ENCODE peak calls at places on chromosomes 7 and 10, in seven cellular contexts. One of them, this sample, is unnamed.

GRCh38 chr10:7354330-7355047 is 56.3 kb downstream of the SFMBT2 start:
- DNase-seq in stimulated activated CD8-positive, alpha-beta memory T cell treated with anti-CD3 and anti-CD28 coated beads, Interleukin-15, amount 100 ng/mL, for 1 hour: no peak
- DNase-seq in A673: peak; percentile 55
- DNase-seq in neural crest cell: no peak
- DNase-seq in CMK: no peak
- DNase-seq in T47D: no peak
- DNase-seq in nephron progenitor cell: no peak
- DNase-seq in this sample: no peak

GRCh38 chr10:128779457-128779856 is 653.2 kb upstream of the MKI67 start:
- DNase-seq in nephron progenitor cell: no peak
- DNase-seq in stimulated activated CD8-positive, alpha-beta memory T cell treated with anti-CD3 and anti-CD28 coated beads, Interleukin-15, amount 100 ng/mL, for 1 hour: no peak
- DNase-seq in CMK: no peak
- DNase-seq in T47D: no peak
- DNase-seq in A673: no peak
- DNase-seq in neural crest cell: no peak
- DNase-seq in this sample: no peak

GRCh38 chr7:125930848-125931247 is 1001.2 kb upstream of the POT1 start:
- DNase-seq in neural crest cell: no peak
- DNase-seq in stimulated activated CD8-positive, alpha-beta memory T cell treated with anti-CD3 and anti-CD28 coated beads, Interleukin-15, amount 100 ng/mL, for 1 hour: no peak
- DNase-seq in nephron progenitor cell: no peak
- DNase-seq in T47D: no peak
- DNase-seq in A673: no peak
- DNase-seq in CMK: no peak
- DNase-seq in this sample: no peak

GRCh38 chr7:147245274-147245673 is 1128.7 kb downstream of the CNTNAP2 start:
- DNase-seq in CMK: no peak
- DNase-seq in A673: peak; percentile 63
- DNase-seq in T47D: peak; percentile 23
- DNase-seq in neural crest cell: peak; percentile 31
- DNase-seq in stimulated activated CD8-positive, alpha-beta memory T cell treated with anti-CD3 and anti-CD28 coated beads, Interleukin-15, amount 100 ng/mL, for 1 hour: no peak
- DNase-seq in nephron progenitor cell: peak; percentile 32
- DNase-seq in this sample: peak; percentile 70

GRCh38 chr10:91054325-91054724 is 133.4 kb upstream of the ANKRD1 start:
- DNase-seq in T47D: no peak
- DNase-seq in nephron progenitor cell: no peak
- DNase-seq in CMK: no peak
- DNase-seq in stimulated activated CD8-positive, alpha-beta memory T cell treated with anti-CD3 and anti-CD28 coated beads, Interleukin-15, amount 100 ng/mL, for 1 hour: no peak
- DNase-seq in neural crest cell: no peak
- DNase-seq in A673: no peak
- DNase-seq in this sample: peak; percentile 63

GRCh38 chr7:98556288-98556687 is 60.8 kb upstream of the NPTX2 start:
- DNase-seq in T47D: no peak
- DNase-seq in A673: no peak
- DNase-seq in CMK: no peak
- DNase-seq in neural crest cell: no peak
- DNase-seq in nephron progenitor cell: no peak
- DNase-seq in stimulated activated CD8-positive, alpha-beta memory T cell treated with anti-CD3 and anti-CD28 coated beads, Interleukin-15, amount 100 ng/mL, for 1 hour: no peak
- DNase-seq in this sample: no peak

GRCh38 chr7:33632840-33633239 is 272.5 kb upstream of the BMPER start:
- DNase-seq in nephron progenitor cell: no peak
- DNase-seq in stimulated activated CD8-positive, alpha-beta memory T cell treated with anti-CD3 and anti-CD28 coated beads, Interleukin-15, amount 100 ng/mL, for 1 hour: no peak
- DNase-seq in T47D: no peak
- DNase-seq in CMK: no peak
- DNase-seq in A673: no peak
- DNase-seq in neural crest cell: no peak
- DNase-seq in this sample: no peak

GRCh38 chr10:124152139-124152780 is 58.9 kb upstream of the CHST15 start:
- DNase-seq in stimulated activated CD8-positive, alpha-beta memory T cell treated with anti-CD3 and anti-CD28 coated beads, Interleukin-15, amount 100 ng/mL, for 1 hour: no peak
- DNase-seq in T47D: no peak
- DNase-seq in nephron progenitor cell: no peak
- DNase-seq in CMK: no peak
- DNase-seq in neural crest cell: no peak
- DNase-seq in A673: peak; percentile 26
- DNase-seq in this sample: peak; percentile 87

GRCh38 chr10:123284022-123284421 is 129.8 kb downstream of the BUB3 start:
- DNase-seq in CMK: no peak
- DNase-seq in A673: no peak
- DNase-seq in neural crest cell: no peak
- DNase-seq in T47D: no peak
- DNase-seq in nephron progenitor cell: no peak
- DNase-seq in stimulated activated CD8-positive, alpha-beta memory T cell treated with anti-CD3 and anti-CD28 coated beads, Interleukin-15, amount 100 ng/mL, for 1 hour: no peak
- DNase-seq in this sample: peak; percentile 13

GRCh38 chr10:119416855-119417254 is 125.7 kb downstream of the RGS10 start:
- DNase-seq in T47D: peak; percentile 77
- DNase-seq in neural crest cell: peak; percentile 53
- DNase-seq in stimulated activated CD8-positive, alpha-beta memory T cell treated with anti-CD3 and anti-CD28 coated beads, Interleukin-15, amount 100 ng/mL, for 1 hour: peak; percentile 36
- DNase-seq in CMK: no peak
- DNase-seq in nephron progenitor cell: peak; percentile 67
- DNase-seq in A673: peak; percentile 66
- DNase-seq in this sample: peak; percentile 75

GRCh38 chr7:119720541-119720940 is 552.4 kb upstream of the KCND2 start:
- DNase-seq in CMK: no peak
- DNase-seq in nephron progenitor cell: no peak
- DNase-seq in A673: peak; percentile 33
- DNase-seq in neural crest cell: no peak
- DNase-seq in stimulated activated CD8-positive, alpha-beta memory T cell treated with anti-CD3 and anti-CD28 coated beads, Interleukin-15, amount 100 ng/mL, for 1 hour: no peak
- DNase-seq in T47D: no peak
- DNase-seq in this sample: no peak

GRCh38 chr7:158256091-158256816 is 331.4 kb downstream of the PTPRN2 start:
- DNase-seq in nephron progenitor cell: no peak
- DNase-seq in T47D: no peak
- DNase-seq in A673: no peak
- DNase-seq in neural crest cell: no peak
- DNase-seq in stimulated activated CD8-positive, alpha-beta memory T cell treated with anti-CD3 and anti-CD28 coated beads, Interleukin-15, amount 100 ng/mL, for 1 hour: no peak
- DNase-seq in CMK: no peak
- DNase-seq in this sample: no peak

This sample was measured in islet precursor cell.